ENCODE peak calls at places on chromosomes 1 and 21, in four cellular contexts. W is activated CD4-positive, alpha-beta memory T cell treated with anti-CD3 and anti-CD28 coated beads, Interleukin-2, amount 10 ng/mL, durations not matched to agents 7 days and 5 days; D is ACHN; X is GOT3. P is an unnamed sample.

GRCh38 chr1:28369225-28369517 is 369 bp upstream of the PHACTR4 start:
- DNase-seq in W (no peak), D (no peak), X (no peak), P (no peak)

GRCh38 chr21:39647476-39647875 is 34.7 kb downstream of the B3GALT5 start:
- DNase-seq in W (no peak), D (peak), X (no peak), P (no peak)

GRCh38 chr1:156684227-156684782 is 7.1 kb upstream of the NES start:
- DNase-seq in W (peak), D (peak), X (no peak), P (no peak)

GRCh38 chr1:240998024-240998423 is 359.0 kb downstream of the RGS7 start:
- DNase-seq in W (no peak), D (no peak), X (no peak), P (no peak)

GRCh38 chr1:39735731-39736130 is 3.0 kb upstream of the PPIE start:
- DNase-seq in W (no peak), D (no peak), X (no peak), P (no peak)

GRCh38 chr1:198416276-198416675 is 124.2 kb downstream of the ATP6V1G3 start:
- DNase-seq in W (no peak), D (no peak), X (no peak), P (no peak)

GRCh38 chr1:155026588-155026987 is 7.0 kb downstream of the DCST2 start:
- DNase-seq in W (no peak), D (peak), X (no peak), P (no peak)

GRCh38 chr1:15799928-15800835 is 7.3 kb downstream of the UQCRHL start:
- DNase-seq in W (no peak), D (peak), X (peak), P (no peak)

GRCh38 chr1:65527672-65528071 is 107.2 kb downstream of the LEPR start:
- DNase-seq in W (no peak), D (no peak), X (no peak), P (no peak)

GRCh38 chr1:167635233-167635648 is 5.2 kb downstream of the RCSD1 start:
- DNase-seq in W (no peak), D (no peak), X (no peak), P (no peak)

GRCh38 chr1:110616587-110616986 is 10.4 kb upstream of the KCNA2 start:
- DNase-seq in W (no peak), D (peak), X (no peak), P (no peak)

GRCh38 chr1:199794105-199794863 is 233.2 kb upstream of the NR5A2 start:
- DNase-seq in W (no peak), D (no peak), X (no peak), P (no peak)

GRCh38 chr1:100463809-100464424 is 74.0 kb upstream of the GPR88 start:
- DNase-seq in W (peak), D (peak), X (no peak), P (peak)

GRCh38 chr1:11879311-11880180 is 20.8 kb upstream of the NPPB start:
- DNase-seq in W (no peak), D (no peak), X (no peak), P (no peak)

GRCh38 chr1:109947582-109948284 is 36.8 kb upstream of the AHCYL1 start:
- DNase-seq in W (no peak), D (no peak), X (no peak), P (no peak)

GRCh38 chr1:66527688-66528087 is 6.3 kb upstream of the SGIP1 start:
- DNase-seq in W (no peak), D (no peak), X (no peak), P (no peak)

GRCh38 chr21:15063821-15064575 is 802 bp downstream of the NRIP1 start:
- DNase-seq in W (no peak), D (no peak), X (no peak), P (no peak)

GRCh38 chr1:13733705-13734104 is 33.7 kb downstream of the PRDM2 start:
- DNase-seq in W (no peak), D (no peak), X (no peak), P (no peak)

GRCh38 chr1:244761279-244761678 is 74.2 kb upstream of the COX20 start:
- DNase-seq in W (no peak), D (no peak), X (no peak), P (peak)

GRCh38 chr1:45018599-45019230 is 6.7 kb downstream of the UROD start:
- DNase-seq in W (peak), D (peak), X (no peak), P (peak)

GRCh38 chr1:47598357-47598756 is 160.5 kb downstream of the FOXD2 start:
- DNase-seq in W (no peak), D (no peak), X (no peak), P (no peak)

GRCh38 chr1:204065174-204065985 is 7.5 kb upstream of the SOX13 start:
- DNase-seq in W (no peak), D (peak), X (no peak), P (no peak)

GRCh38 chr1:83901547-83902155 is 97.3 kb downstream of the TTLL7 start:
- DNase-seq in W (no peak), D (no peak), X (no peak), P (no peak)

GRCh38 chr1:231139659-231140650 is 21.9 kb upstream of the TRIM67 start:
- DNase-seq in W (no peak), D (no peak), X (no peak), P (no peak)

GRCh38 chr1:237320890-237321289 is 278.9 kb downstream of the RYR2 start:
- DNase-seq in W (no peak), D (no peak), X (no peak), P (no peak)

GRCh38 chr1:200040516-200041138 is 13.1 kb downstream of the NR5A2 start:
- DNase-seq in W (no peak), D (no peak), X (no peak), P (no peak)

GRCh38 chr1:33429846-33430750 is 797 bp downstream of the PHC2 start:
- DNase-seq in W (no peak), D (no peak), X (no peak), P (peak)

GRCh38 chr1:10628685-10629084 is 153.9 kb downstream of the PEX14 start:
- DNase-seq in W (no peak), D (no peak), X (no peak), P (no peak)

GRCh38 chr1:50123071-50123470 is 14.4 kb downstream of the ELAVL4 start:
- DNase-seq in W (no peak), D (no peak), X (no peak), P (no peak)

GRCh38 chr1:75712306-75712705 is 12.2 kb upstream of the ACADM start:
- DNase-seq in W (no peak), D (no peak), X (no peak), P (no peak)

GRCh38 chr1:198201956-198202784 is 45.4 kb downstream of the NEK7 start:
- DNase-seq in W (peak), D (no peak), X (no peak), P (no peak)